ENCODE peak calls at places on chromosomes 12 and 14, in six cellular contexts. F is GM12878, J is A549, U is HepG2, L is upper lobe of left lung, D is K562. I is an unnamed sample.

GRCh38 chr12:32467959-32468863 is 68.9 kb downstream of the FGD4 start:
- ATAC-seq in F (no peak), J (no peak), U (no peak), L (no peak), D (no peak), I (no peak)

GRCh38 chr14:81676879-81677278 is 143.2 kb upstream of the SEL1L start:
- ATAC-seq in F (no peak), J (no peak), U (no peak), L (no peak), D (no peak), I (no peak)

GRCh38 chr14:100747021-100747586 is 20.4 kb downstream of the DLK1 start:
- ATAC-seq in F (peak), J (peak), U (no peak), L (peak), D (peak), I (peak)

GRCh38 chr12:50201987-50202521 is 34.9 kb upstream of the CERS5 start:
- ATAC-seq in F (no peak), J (peak), U (no peak), L (peak), D (no peak), I (no peak)

GRCh38 chr14:104299993-104300761 is 161.8 kb downstream of the KIF26A start:
- ATAC-seq in F (no peak), J (no peak), U (no peak), L (no peak), D (no peak), I (peak)

GRCh38 chr12:104296718-104297117 is 6.8 kb upstream of the EID3 start:
- ATAC-seq in F (no peak), J (no peak), U (no peak), L (no peak), D (no peak), I (no peak)

GRCh38 chr12:100827901-100828520 is 33.4 kb downstream of the ANO4 start:
- ATAC-seq in F (peak), J (peak), U (peak), L (no peak), D (peak), I (no peak)

GRCh38 chr14:41749425-41749824 is 142.7 kb downstream of the LRFN5 start:
- ATAC-seq in F (peak), J (no peak), U (peak), L (no peak), D (no peak), I (no peak)

GRCh38 chr12:52691076-52691764 is 11.0 kb upstream of the KRT1 start:
- ATAC-seq in F (no peak), J (no peak), U (no peak), L (no peak), D (peak), I (peak)

GRCh38 chr12:57451233-57451778 is 3.8 kb upstream of the INHBE start:
- ATAC-seq in F (no peak), J (no peak), U (peak), L (no peak), D (no peak), I (no peak)

GRCh38 chr12:34600592-34601462 is 578.5 kb downstream of the ALG10 start:
- ATAC-seq in F (no peak), J (no peak), U (no peak), L (no peak), D (no peak), I (no peak)

GRCh38 chr12:67826946-67827719 is 162.1 kb upstream of the IFNG-AS1 start:
- ATAC-seq in F (no peak), J (peak), U (no peak), L (no peak), D (no peak), I (peak)

GRCh38 chr12:117395766-117396165 is 34.3 kb upstream of the NOS1 start:
- ATAC-seq in F (no peak), J (no peak), U (no peak), L (no peak), D (no peak), I (no peak)

GRCh38 chr12:52531563-52532300 is 11.5 kb upstream of the KRT5 start:
- ATAC-seq in F (no peak), J (no peak), U (no peak), L (no peak), D (no peak), I (peak)

GRCh38 chr14:52545584-52546317 is 6.6 kb downstream of the TXNDC16 start:
- ATAC-seq in F (no peak), J (no peak), U (no peak), L (no peak), D (peak), I (no peak)

GRCh38 chr12:55009171-55009570 is 10.6 kb upstream of the NEUROD4 start:
- ATAC-seq in F (no peak), J (no peak), U (no peak), L (no peak), D (no peak), I (no peak)

GRCh38 chr12:107144990-107145389 is 51.6 kb upstream of the CRY1 start:
- ATAC-seq in F (no peak), J (no peak), U (no peak), L (no peak), D (no peak), I (no peak)

GRCh38 chr12:28770329-28770728 is 378.7 kb upstream of the FAR2 start:
- ATAC-seq in F (no peak), J (no peak), U (no peak), L (peak), D (no peak), I (peak)

GRCh38 chr12:54038760-54039414 is 6.0 kb downstream of the HOXC5 start:
- ATAC-seq in F (no peak), J (no peak), U (no peak), L (no peak), D (no peak), I (peak)

GRCh38 chr14:34036319-34036761 is 85.5 kb upstream of the EGLN3 start:
- ATAC-seq in F (no peak), J (no peak), U (no peak), L (no peak), D (no peak), I (peak)

GRCh38 chr12:49557187-49557916 is 10.6 kb downstream of the MCRS1 start:
- ATAC-seq in F (no peak), J (no peak), U (no peak), L (no peak), D (no peak), I (no peak)

GRCh38 chr12:66159088-66159487 is 10.7 kb downstream of the TMBIM4 start:
- ATAC-seq in F (no peak), J (no peak), U (no peak), L (no peak), D (no peak), I (no peak)

GRCh38 chr12:11513288-11513687 is 117.9 kb upstream of the PRB2 start:
- ATAC-seq in F (no peak), J (peak), U (no peak), L (no peak), D (no peak), I (no peak)

GRCh38 chr12:123934829-123935228 is 37.8 kb downstream of the CCDC92 start:
- ATAC-seq in F (no peak), J (no peak), U (no peak), L (peak), D (peak), I (no peak)

GRCh38 chr14:34741840-34742239 is 27.4 kb upstream of the CFL2 start:
- ATAC-seq in F (no peak), J (no peak), U (no peak), L (no peak), D (no peak), I (no peak)

GRCh38 chr12:45743247-45743646 is 13.7 kb downstream of the ARID2 start:
- ATAC-seq in F (peak), J (no peak), U (no peak), L (no peak), D (no peak), I (no peak)

GRCh38 chr14:101705733-101706508 is 55.6 kb upstream of the PPP2R5C start:
- ATAC-seq in F (peak), J (no peak), U (peak), L (peak), D (no peak), I (peak)

DNA sequence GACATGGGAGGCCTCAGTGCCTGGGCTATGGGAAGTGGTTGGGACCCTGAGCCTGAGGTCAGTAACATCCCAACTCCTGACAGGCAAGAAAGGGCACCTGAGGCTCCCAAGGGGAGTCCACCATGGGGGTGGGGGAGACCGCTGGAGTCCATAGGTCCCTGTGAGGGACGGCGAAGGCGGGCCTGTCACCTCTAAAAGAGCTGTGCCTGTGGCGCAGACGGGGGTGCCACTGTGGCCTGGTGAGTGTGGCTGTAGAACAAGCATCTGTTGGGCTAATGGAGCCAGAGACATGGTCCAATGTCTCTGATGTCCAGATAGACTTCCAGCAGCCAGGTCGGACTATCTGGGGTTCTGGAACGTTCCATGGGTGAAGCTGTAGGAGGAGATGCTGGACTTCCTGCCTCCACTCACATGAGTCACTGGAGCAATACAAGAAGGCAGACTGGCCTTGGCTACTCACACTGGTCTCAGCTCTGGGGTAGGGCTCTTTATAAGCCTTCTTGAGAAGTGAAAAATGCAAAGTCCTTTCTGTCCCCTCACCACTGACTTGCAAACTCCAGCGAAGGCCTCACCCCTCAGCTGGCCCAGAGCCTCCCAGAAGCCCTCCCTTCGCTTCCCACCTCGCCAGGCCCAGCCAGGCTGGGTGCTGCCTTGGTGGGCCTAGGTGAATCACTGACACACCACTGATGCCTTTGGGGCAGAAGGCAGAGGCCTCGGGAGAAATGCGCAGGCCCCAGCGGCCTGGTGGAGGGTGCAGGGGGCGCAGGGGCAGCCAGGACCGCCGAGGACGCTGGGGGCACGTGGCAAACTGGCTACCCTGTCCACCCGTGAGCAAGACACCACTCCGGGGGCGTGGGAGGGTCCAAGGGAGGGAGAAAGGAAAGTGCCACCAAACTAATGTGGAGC is 1.1 kb upstream of the TRAF3 start:
- ATAC-seq in F (peak), J (peak), U (peak), L (peak), D (peak), I (no peak)
- H3K4me3 ChIP-seq in F (no peak), J (peak), U (peak), L (no peak), D (no peak), I (no peak)

GRCh38 chr12:1977109-1977508 is 27.1 kb downstream of the DCP1B start:
- ATAC-seq in F (no peak), J (no peak), U (no peak), L (no peak), D (no peak), I (no peak)

GRCh38 chr12:1980282-1980681 is 24.0 kb downstream of the DCP1B start:
- ATAC-seq in F (no peak), J (no peak), U (no peak), L (no peak), D (no peak), I (no peak)

GRCh38 chr12:1977588-1977987 is 26.7 kb downstream of the DCP1B start:
- ATAC-seq in F (no peak), J (no peak), U (no peak), L (no peak), D (no peak), I (no peak)

GRCh38 chr12:1974812-1975211 is 29.4 kb downstream of the DCP1B start:
- ATAC-seq in F (no peak), J (no peak), U (no peak), L (no peak), D (no peak), I (peak)

DNA sequence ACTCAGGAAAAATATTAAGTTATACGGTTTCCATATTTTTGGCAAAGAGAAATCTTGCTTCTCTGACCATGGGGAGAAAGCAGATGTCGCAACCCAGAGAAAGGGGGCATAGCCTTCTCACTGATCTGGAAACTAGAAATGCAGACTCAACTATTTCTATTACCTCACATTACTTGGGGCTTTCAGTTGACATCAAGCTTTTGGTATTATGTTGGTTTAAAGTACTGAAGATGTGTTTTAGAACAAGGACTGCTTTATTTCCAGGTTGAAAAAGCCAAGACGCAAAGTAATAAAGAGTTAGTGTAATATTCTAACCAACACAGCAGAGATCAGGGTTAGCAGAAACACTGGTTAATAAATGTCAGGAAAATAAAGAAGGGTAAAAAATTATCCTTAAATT is 26.2 kb downstream of the DCP1B start:
- ATAC-seq in F (no peak), J (no peak), U (no peak), L (no peak), D (no peak), I (no peak)
- TF ChIP-seq EP300 in F (no peak), J (no peak), U (no peak), L (no peak), D (no peak), I (no peak)

DNA sequence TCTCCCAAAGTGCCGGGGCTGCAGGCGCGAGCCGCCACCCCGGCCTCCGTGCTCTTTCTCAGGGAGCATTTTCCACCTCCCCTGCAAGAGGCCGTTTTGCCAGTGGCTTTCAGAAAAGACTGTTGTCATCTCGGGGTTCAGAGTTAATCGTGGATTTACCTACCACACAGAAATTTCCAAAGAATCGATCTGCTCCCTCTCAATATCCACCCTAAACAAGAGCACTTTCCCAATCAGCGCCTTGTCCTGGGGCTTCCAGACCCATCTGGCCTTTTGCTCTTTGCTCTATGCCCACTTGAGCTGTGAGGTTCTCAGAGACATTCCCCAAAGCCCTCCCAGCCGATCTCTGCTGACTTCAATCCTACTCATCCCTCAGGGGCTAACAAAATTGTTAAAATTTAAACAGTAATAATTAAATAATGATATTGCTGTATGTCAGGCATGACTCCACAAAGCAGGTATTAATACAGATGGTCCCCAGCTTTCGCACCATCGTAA is 86.6 kb downstream of the NINJ2 start:
- ATAC-seq in F (no peak), J (no peak), U (no peak), L (no peak), D (no peak), I (no peak)
- H3K4me3 ChIP-seq in F (no peak), J (no peak), U (no peak), L (no peak), D (no peak), I (no peak)

GRCh38 chr12:92604786-92605185 is 98.0 kb upstream of the PLEKHG7 start:
- ATAC-seq in F (no peak), J (no peak), U (no peak), L (no peak), D (no peak), I (no peak)
- TF ChIP-seq EP300 in F (no peak), J (no peak), U (no peak), L (no peak), D (no peak), I (no peak)

GRCh38 chr14:71576472-71576871 is 355.8 kb upstream of the RGS6 start:
- ATAC-seq in F (no peak), J (no peak), U (no peak), L (no peak), D (no peak), I (no peak)

GRCh38 chr14:71583246-71583645 is 349.0 kb upstream of the RGS6 start:
- ATAC-seq in F (no peak), J (no peak), U (no peak), L (no peak), D (no peak), I (no peak)

GRCh38 chr14:71574976-71575375 is 357.3 kb upstream of the RGS6 start:
- ATAC-seq in F (no peak), J (peak), U (no peak), L (peak), D (no peak), I (no peak)

GRCh38 chr14:71582705-71583104 is 349.5 kb upstream of the RGS6 start:
- ATAC-seq in F (no peak), J (no peak), U (no peak), L (no peak), D (no peak), I (no peak)

DNA sequence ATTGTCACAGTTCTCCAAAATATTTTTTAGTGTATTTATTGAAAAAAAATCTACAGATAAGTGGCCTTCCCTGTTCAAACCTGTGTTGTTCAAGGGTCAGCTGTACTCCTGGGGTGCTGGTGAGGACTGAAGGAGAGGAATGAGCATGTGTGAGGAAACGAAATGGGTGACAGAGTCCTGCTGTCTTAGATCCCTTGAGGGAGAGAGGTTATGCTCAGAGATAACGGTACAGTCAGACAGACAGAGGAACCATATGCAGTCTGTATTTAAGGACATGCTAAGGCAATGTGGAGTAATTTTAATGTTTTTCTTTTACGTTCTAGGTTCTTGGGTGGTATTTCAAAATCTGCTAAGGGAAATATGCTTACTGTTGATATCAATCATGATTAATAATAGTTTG is 352.9 kb upstream of the RGS6 start:
- ATAC-seq in F (peak), J (no peak), U (no peak), L (no peak), D (peak), I (no peak)
- H3K4me3 ChIP-seq in F (no peak), J (no peak), U (no peak), L (no peak), D (no peak), I (no peak)

DNA sequence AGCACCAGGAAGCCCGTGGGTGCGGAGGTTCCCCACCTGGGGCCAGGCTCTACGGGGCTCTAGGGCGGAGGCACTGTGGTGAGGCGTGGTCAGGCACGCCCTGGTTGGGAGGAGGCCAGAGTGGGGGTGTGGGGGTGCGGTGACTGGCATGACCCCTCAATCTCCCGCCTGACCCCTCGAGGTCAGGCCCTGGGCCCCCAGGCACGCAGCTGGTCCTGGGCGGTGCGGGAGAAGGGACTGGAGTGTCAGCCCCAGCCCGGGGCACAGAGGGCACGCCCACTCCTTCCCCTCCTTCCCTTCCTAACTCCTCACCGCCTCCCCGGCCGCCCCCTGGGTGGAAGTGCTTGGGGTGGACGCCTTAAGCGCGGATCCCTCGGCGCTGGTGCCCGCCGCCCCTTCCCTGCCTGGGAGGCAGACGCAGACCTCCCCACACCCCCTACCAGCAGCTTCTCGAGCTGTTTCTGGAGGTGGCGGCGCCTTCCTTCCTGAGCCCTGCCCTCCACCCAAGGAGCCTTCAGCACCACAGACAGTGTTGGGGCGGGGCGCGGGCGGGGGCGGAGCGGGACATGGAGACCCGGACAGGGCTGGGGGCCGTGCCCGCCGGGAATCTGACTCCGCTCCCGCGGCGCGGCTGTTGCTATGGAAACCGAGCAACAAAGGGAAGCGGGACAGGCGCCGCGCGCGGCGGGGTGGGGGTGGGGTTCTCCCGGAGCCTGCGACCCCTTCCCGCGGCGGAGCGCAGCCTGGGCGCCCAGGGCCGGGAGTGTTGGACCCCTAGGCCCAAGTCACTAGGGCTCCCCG is 744 bp upstream of the CRIP2 start:
- ATAC-seq in F (peak), J (peak), U (peak), L (peak), D (peak), I (peak)
- TF ChIP-seq EP300 in F (no peak), J (no peak), U (no peak), L (no peak), D (no peak), I (no peak)

GRCh38 chr12:79206871-79207270 is 342.3 kb downstream of the SYT1 start:
- ATAC-seq in F (no peak), J (no peak), U (no peak), L (no peak), D (no peak), I (no peak)
- H3K4me3 ChIP-seq in F (no peak), J (no peak), U (no peak), L (no peak), D (no peak), I (no peak)

GRCh38 chr14:92492261-92492660 is 21.3 kb upstream of the RIN3 start:
- ATAC-seq in F (no peak), J (no peak), U (no peak), L (peak), D (no peak), I (peak)
- TF ChIP-seq EP300 in F (no peak), J (no peak), U (no peak), L (no peak), D (no peak), I (no peak)

I was measured in gastroesophageal sphincter.